ENCODE peak calls at places on chromosome 19, in eight cellular contexts. O is T-helper 9 cell, W is DMS79 treated with DMSO at 0.1 percent for 48 hours, G is EH, B is GM20000, T is AML-193, N is Calu3, F is lower lobe of right lung. H is an unnamed sample.
A peak's percentile ranks its signal among the peaks of the same experiment; 100 is the strongest.

GRCh38 chr19:30852168-30852567 is 480.0 kb downstream of the ZNF536 start:
- DNase-seq in O (no peak), W (no peak), G (no peak), B (no peak), T (no peak), N (no peak), F (no peak), H (no peak)

GRCh38 chr19:40585677-40586422 is 9.2 kb downstream of the SHKBP1 start:
- DNase-seq in O (no peak), W (no peak), G (peak; percentile 75), B (no peak), T (peak; percentile 21), N (no peak), F (no peak), H (no peak)

GRCh38 chr19:18194208-18194530 is 1.2 kb downstream of the MPV17L2 start:
- DNase-seq in O (no peak), W (no peak), G (no peak), B (no peak), T (no peak), N (no peak), F (no peak), H (no peak)

GRCh38 chr19:13151605-13152355 is 1.6 kb downstream of the IER2 start:
- DNase-seq in O (peak; percentile 94), W (peak; percentile 96), G (peak; percentile 97), B (peak; percentile 96), T (peak; percentile 90), N (peak; percentile 93), F (peak; percentile 98), H (peak; percentile 96)

GRCh38 chr19:7421941-7422744 is 66.7 kb downstream of the PEX11G start:
- DNase-seq in O (no peak), W (no peak), G (no peak), B (no peak), T (no peak), N (peak; percentile 45), F (no peak), H (no peak)

GRCh38 chr19:30087381-30088138 is 145.5 kb downstream of the URI1 start:
- DNase-seq in O (no peak), W (no peak), G (no peak), B (no peak), T (no peak), N (no peak), F (peak; percentile 21), H (no peak)

GRCh38 chr19:2613507-2614295 is 88.8 kb downstream of the GNG7 start:
- DNase-seq in O (peak; percentile 49), W (no peak), G (peak; percentile 47), B (peak; percentile 59), T (peak; percentile 41), N (peak; percentile 49), F (peak; percentile 68), H (peak; percentile 33)

GRCh38 chr19:43470288-43470687 is 4.9 kb upstream of the LYPD3 start:
- DNase-seq in O (peak; percentile 26), W (no peak), G (peak; percentile 64), B (no peak), T (no peak), N (no peak), F (no peak), H (peak; percentile 37)

GRCh38 chr19:45825917-45826893 is 11.1 kb upstream of the RSPH6A start:
- DNase-seq in O (no peak), W (no peak), G (no peak), B (no peak), T (no peak), N (no peak), F (no peak), H (no peak)

GRCh38 chr19:45864629-45865082 is 530 bp downstream of the FOXA3 start:
- DNase-seq in O (no peak), W (no peak), G (no peak), B (no peak), T (no peak), N (no peak), F (no peak), H (no peak)

GRCh38 chr19:28980236-28980868 is 232.6 kb downstream of the UQCRFS1 start:
- DNase-seq in O (no peak), W (no peak), G (peak; percentile 74), B (no peak), T (no peak), N (peak; percentile 67), F (no peak), H (no peak)

GRCh38 chr19:57905258-57905657 is 11.1 kb downstream of the ZNF417 start:
- DNase-seq in O (no peak), W (no peak), G (no peak), B (no peak), T (no peak), N (no peak), F (no peak), H (no peak)

GRCh38 chr19:41821003-41821735 is 23.3 kb downstream of the LYPD4 start:
- DNase-seq in O (peak; percentile 9), W (peak; percentile 87), G (peak; percentile 23), B (peak; percentile 81), T (peak; percentile 66), N (peak; percentile 82), F (peak; percentile 53), H (peak; percentile 25)

H was measured in T-helper 2 cell treated with Interferon-gamma antibody and Interleukin-4, amounts not matched to agents 5 μg/mL and 100 μg/mL, for 36 hours.